ENCODE peak calls at places on chromosomes 16 and 17, in seven cellular contexts. O is breast epithelium, V is suprapubic skin, E is K562, C is stomach, X is Panc1, I is GM23338. J is an unnamed sample.
A peak's percentile ranks its signal among the peaks of the same experiment; 100 is the strongest.

GRCh38 chr16:19980866-19981265 is 92.8 kb downstream of the GPR139 start:
- DNase-seq in I (peak; percentile 77), O (no peak), V (no peak), X (no peak), E (peak; percentile 48), C (no peak), J (no peak)

GRCh38 chr16:53922805-53923645 is 219.1 kb downstream of the FTO start:
- DNase-seq in X (no peak), I (no peak), V (no peak), O (no peak), C (no peak), E (no peak), J (no peak)

GRCh38 chr17:64084086-64084939 is 45.6 kb downstream of the ERN1 start:
- DNase-seq in C (peak; percentile 39), I (peak; percentile 49), X (no peak), E (peak; percentile 60), O (no peak), V (no peak), J (no peak)

GRCh38 chr17:27558842-27559505 is 72.0 kb upstream of the LGALS9 start:
- DNase-seq in E (no peak), C (no peak), X (no peak), I (no peak), O (no peak), V (no peak), J (no peak)

GRCh38 chr17:34163681-34164080 is 91.4 kb upstream of the CCL2 start:
- DNase-seq in X (no peak), I (peak; percentile 79), E (peak; percentile 17), O (no peak), C (no peak), V (no peak), J (no peak)

GRCh38 chr17:7589891-7590611 is at the start of gene SOX15:
- DNase-seq in V (no peak), E (no peak), I (peak; percentile 82), C (no peak), O (no peak), X (no peak), J (no peak)

GRCh38 chr17:77451894-77452852 is 311.4 kb downstream of the SEC14L1 start:
- DNase-seq in E (no peak), C (peak; percentile 69), I (peak; percentile 86), V (no peak), O (peak; percentile 76), X (no peak), J (no peak)

GRCh38 chr16:4344659-4345438 is 6.3 kb downstream of the PAM16 start:
- DNase-seq in E (peak; percentile 11), X (no peak), O (no peak), C (peak; percentile 59), V (no peak), I (no peak), J (no peak)

GRCh38 chr17:13266596-13266995 is 248.8 kb upstream of the ELAC2 start:
- DNase-seq in I (no peak), O (no peak), V (no peak), C (no peak), X (no peak), E (no peak), J (no peak)

GRCh38 chr16:68408967-68409366 is 39.3 kb downstream of the SMPD3 start:
- DNase-seq in O (no peak), V (no peak), I (peak; percentile 57), C (no peak), X (no peak), E (no peak), J (no peak)

GRCh38 chr16:24036038-24036543 is 200.3 kb downstream of the PRKCB start:
- DNase-seq in O (no peak), E (no peak), V (no peak), C (no peak), X (no peak), I (no peak), J (no peak)

GRCh38 chr16:72689851-72690250 is 358.1 kb downstream of the ZFHX3 start:
- DNase-seq in X (no peak), C (no peak), V (no peak), E (no peak), I (peak; percentile 15), O (no peak), J (no peak)

GRCh38 chr16:10675221-10675620 is 19.5 kb downstream of the TEKT5 start:
- DNase-seq in O (no peak), E (no peak), X (no peak), C (no peak), V (peak; percentile 16), I (no peak), J (no peak)

GRCh38 chr17:31490019-31490383 is 98.5 kb downstream of the RAB11FIP4 start:
- DNase-seq in C (no peak), I (peak; percentile 27), E (no peak), X (no peak), O (no peak), V (no peak), J (no peak)

GRCh38 chr17:31488264-31488981 is 96.9 kb downstream of the RAB11FIP4 start:
- DNase-seq in O (no peak), C (peak; percentile 61), X (no peak), I (peak; percentile 61), V (no peak), E (peak; percentile 44), J (no peak)

GRCh38 chr17:31489295-31490018 is 98.0 kb downstream of the RAB11FIP4 start:
- DNase-seq in X (no peak), C (peak; percentile 92), V (no peak), I (peak; percentile 93), E (peak; percentile 79), O (no peak), J (no peak)

GRCh38 chr17:31487648-31488263 is 96.3 kb downstream of the RAB11FIP4 start:
- DNase-seq in O (peak; percentile 96), V (peak; percentile 79), E (peak; percentile 100), I (peak; percentile 96), C (peak; percentile 97), X (no peak), J (peak; percentile 92)

DNA sequence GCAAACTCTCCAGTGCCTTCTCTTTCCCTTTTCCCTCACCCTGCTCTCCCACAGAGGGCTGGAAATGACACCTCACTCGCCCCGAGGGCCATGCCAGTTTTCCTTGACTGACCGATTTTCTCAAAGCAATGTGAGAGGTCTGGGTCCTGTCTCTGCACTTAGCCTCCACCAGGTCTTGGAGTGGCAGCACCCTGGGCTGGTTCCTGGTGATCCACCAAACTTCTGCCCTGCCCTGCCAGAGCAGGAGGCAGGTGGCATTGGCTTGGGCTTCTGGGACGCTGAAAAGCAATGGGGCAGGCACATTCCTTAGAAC is 97.5 kb downstream of the RAB11FIP4 start:
- DNase-seq in E (no peak), X (no peak), I (peak; percentile 40), C (peak; percentile 43), O (no peak), V (no peak), J (no peak)
- H3K27ac ChIP-seq in E (peak overlapping the region; percentile 23), X (no peak overlapping the region), I (peak overlapping the region; percentile 59), C (peak overlapping the region; percentile 93), O (peak overlapping the region; percentile 90), V (peak overlapping the region; percentile 79), J (no peak overlapping the region)

GRCh38 chr16:57185945-57186629 is at the start of the genes PSME3IP1 and RSPRY1:
- DNase-seq in V (peak; percentile 99), O (peak; percentile 99), I (peak; percentile 100), C (peak; percentile 98), X (peak; percentile 97), E (peak; percentile 100), J (peak; percentile 100)
- TF ChIP-seq POLR2AphosphoS5 in V (peak; percentile 24), O (peak; percentile 83), I (peak; percentile 80), C (peak; percentile 89), X (peak; percentile 20), E (peak; percentile 47), J (peak; percentile 82)

DNA sequence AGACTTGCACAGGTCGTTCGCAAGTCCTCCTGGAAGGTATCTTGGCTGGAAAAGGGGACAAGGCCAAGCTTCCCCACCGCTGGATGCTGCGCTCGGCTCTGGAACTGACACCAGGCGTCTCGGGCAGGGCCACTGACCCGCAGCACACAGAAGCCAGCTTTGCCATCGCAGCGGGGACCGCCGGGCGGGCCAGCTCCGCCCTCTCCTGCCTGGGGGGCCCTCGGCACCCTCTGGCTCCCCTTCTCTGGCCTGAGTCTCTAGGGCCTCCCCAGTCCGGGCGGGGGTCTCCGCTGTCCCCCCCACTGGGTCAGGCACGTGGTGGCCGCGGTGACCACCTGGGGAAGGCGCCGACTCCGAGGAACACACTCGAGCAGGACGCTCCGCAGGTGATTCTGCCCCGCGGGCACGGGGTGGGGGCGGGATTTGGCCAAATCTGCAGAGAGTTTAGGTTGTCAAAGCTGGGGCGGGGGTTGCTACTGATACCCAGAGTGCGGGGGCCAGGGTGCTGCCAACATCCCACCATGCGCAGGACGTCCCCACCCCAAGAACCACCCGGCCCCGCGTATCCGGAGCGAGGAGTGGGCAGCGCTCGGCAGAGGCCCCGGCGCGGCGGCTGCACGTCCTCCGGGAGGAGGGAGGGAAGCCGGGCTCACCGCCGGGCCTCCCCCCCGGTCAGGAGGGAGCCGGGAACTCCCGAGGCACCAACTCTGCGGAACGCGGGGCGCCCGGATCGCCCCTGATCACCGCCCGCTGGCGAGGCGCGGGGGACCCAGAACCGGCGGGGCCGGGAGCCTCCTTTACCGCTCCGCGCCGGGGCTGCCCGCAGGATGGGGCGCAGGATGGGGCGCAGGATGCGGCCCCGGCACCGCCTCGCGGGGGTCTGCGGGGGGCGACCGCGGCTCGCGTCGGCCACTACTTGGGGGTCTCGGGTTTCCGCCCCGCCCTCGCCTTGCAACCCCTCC is 750 bp upstream of the METRNL start:
- DNase-seq in O (peak; percentile 43), V (no peak), C (no peak), I (no peak), E (peak; percentile 48), X (no peak), J (no peak)
- H3K27ac ChIP-seq in O (peak overlapping the region; percentile 95), V (peak overlapping the region; percentile 71), C (peak overlapping the region; percentile 74), I (no peak overlapping the region), E (peak overlapping the region; percentile 56), X (no peak overlapping the region), J (peak overlapping the region; percentile 83)

GRCh38 chr17:67636841-67637240 is 80.9 kb upstream of the NOL11 start:
- DNase-seq in O (no peak), I (no peak), V (no peak), E (no peak), C (no peak), X (no peak), J (no peak)

GRCh38 chr17:67638871-67639270 is 78.9 kb upstream of the NOL11 start:
- DNase-seq in O (no peak), C (no peak), I (no peak), E (no peak), V (no peak), X (no peak), J (no peak)

GRCh38 chr17:67639555-67639954 is 78.2 kb upstream of the NOL11 start:
- DNase-seq in O (no peak), C (no peak), X (no peak), V (no peak), I (no peak), E (no peak), J (no peak)

GRCh38 chr17:67636312-67636711 is 81.4 kb upstream of the NOL11 start:
- DNase-seq in V (no peak), E (no peak), X (no peak), C (no peak), O (no peak), I (peak; percentile 13), J (no peak)

DNA sequence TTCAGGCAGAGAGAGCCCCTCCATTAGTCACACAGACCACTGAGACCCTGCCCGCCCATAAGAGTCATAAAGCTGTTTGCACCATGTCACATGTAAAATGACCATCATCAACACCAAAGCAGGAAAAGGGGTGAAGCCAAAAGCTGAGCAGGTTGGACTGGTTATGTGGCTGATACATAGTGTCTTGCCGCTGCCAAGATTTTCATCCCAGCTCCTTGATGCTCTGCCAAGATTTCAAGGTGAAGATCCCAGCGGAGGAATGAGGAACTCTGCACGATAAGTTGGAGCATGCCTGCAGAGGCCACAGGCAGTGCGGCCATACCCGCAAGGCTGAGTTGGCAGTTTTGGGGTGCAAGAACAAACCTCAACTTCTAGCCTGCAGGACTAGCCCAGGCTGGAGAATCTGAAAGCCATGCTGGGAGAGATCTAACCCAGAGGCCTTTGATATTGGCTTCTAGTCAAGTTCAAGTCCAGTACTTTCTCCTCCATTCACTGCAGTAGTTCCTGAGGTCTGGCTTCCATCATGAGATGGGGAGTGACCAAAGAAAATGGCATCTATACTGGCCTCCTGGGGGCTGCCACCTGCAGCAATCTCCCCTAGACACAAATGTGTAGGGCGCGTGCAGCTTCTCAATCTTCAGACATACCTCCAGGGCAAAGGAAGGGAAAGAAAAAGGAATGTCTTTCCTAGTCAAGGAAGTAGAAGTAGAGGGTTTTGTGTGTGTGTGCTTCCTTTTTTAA is 79.7 kb upstream of the NOL11 start:
- DNase-seq in X (no peak), V (peak; percentile 59), E (no peak), I (peak; percentile 19), O (peak; percentile 89), C (peak; percentile 86), J (no peak)
- TF ChIP-seq POLR2AphosphoS5 in X (no peak), V (no peak), E (no peak), I (no peak), O (peak; percentile 28), C (peak; percentile 73), J (no peak)